ENCODE peak calls at places on chromosomes 3 and 15, in ten cellular contexts. One of them, this sample, is unnamed.

GRCh38 chr3:149777414-149778214 is 14.7 kb downstream of the ANKUB1 start:
- DNase-seq in GM18507: no peak
- DNase-seq in Kasumi-1: no peak
- DNase-seq in ACHN: no peak
- DNase-seq in skeletal muscle cell: no peak
- DNase-seq in HFF-Myc: no peak
- DNase-seq in H54: no peak
- DNase-seq in transverse colon: no peak
- DNase-seq in stimulated activated CD8-positive, alpha-beta memory T cell treated with anti-CD3 and anti-CD28 coated beads, Interleukin-4, amount 100 ng/mL, for 24 hours: no peak
- DNase-seq in activated CD4-positive, CD25-positive, alpha-beta regulatory T cell treated with anti-CD3 and anti-CD28 coated beads, Interleukin-2, amount 50 U/mL, for 72 hours: no peak
- DNase-seq in this sample: no peak

GRCh38 chr3:98240133-98240532 is 23.9 kb upstream of the OR5H6 start:
- DNase-seq in Kasumi-1: peak
- DNase-seq in activated CD4-positive, CD25-positive, alpha-beta regulatory T cell treated with anti-CD3 and anti-CD28 coated beads, Interleukin-2, amount 50 U/mL, for 72 hours: no peak
- DNase-seq in GM18507: no peak
- DNase-seq in HFF-Myc: no peak
- DNase-seq in skeletal muscle cell: no peak
- DNase-seq in ACHN: no peak
- DNase-seq in stimulated activated CD8-positive, alpha-beta memory T cell treated with anti-CD3 and anti-CD28 coated beads, Interleukin-4, amount 100 ng/mL, for 24 hours: no peak
- DNase-seq in transverse colon: no peak
- DNase-seq in H54: no peak
- DNase-seq in this sample: no peak

GRCh38 chr3:183698760-183699159 is 1.2 kb downstream of the YEATS2 start:
- DNase-seq in skeletal muscle cell: no peak
- DNase-seq in HFF-Myc: no peak
- DNase-seq in H54: peak
- DNase-seq in ACHN: peak
- DNase-seq in Kasumi-1: peak
- DNase-seq in stimulated activated CD8-positive, alpha-beta memory T cell treated with anti-CD3 and anti-CD28 coated beads, Interleukin-4, amount 100 ng/mL, for 24 hours: no peak
- DNase-seq in transverse colon: peak
- DNase-seq in activated CD4-positive, CD25-positive, alpha-beta regulatory T cell treated with anti-CD3 and anti-CD28 coated beads, Interleukin-2, amount 50 U/mL, for 72 hours: no peak
- DNase-seq in GM18507: no peak
- DNase-seq in this sample: peak

GRCh38 chr3:189588061-189588817 is 43.0 kb upstream of the TP63 start:
- DNase-seq in transverse colon: no peak
- DNase-seq in activated CD4-positive, CD25-positive, alpha-beta regulatory T cell treated with anti-CD3 and anti-CD28 coated beads, Interleukin-2, amount 50 U/mL, for 72 hours: no peak
- DNase-seq in GM18507: no peak
- DNase-seq in ACHN: no peak
- DNase-seq in skeletal muscle cell: peak
- DNase-seq in Kasumi-1: no peak
- DNase-seq in stimulated activated CD8-positive, alpha-beta memory T cell treated with anti-CD3 and anti-CD28 coated beads, Interleukin-4, amount 100 ng/mL, for 24 hours: no peak
- DNase-seq in H54: peak
- DNase-seq in HFF-Myc: no peak
- DNase-seq in this sample: no peak

GRCh38 chr3:179882322-179882721 is 154.4 kb downstream of the PEX5L start:
- DNase-seq in activated CD4-positive, CD25-positive, alpha-beta regulatory T cell treated with anti-CD3 and anti-CD28 coated beads, Interleukin-2, amount 50 U/mL, for 72 hours: no peak
- DNase-seq in H54: no peak
- DNase-seq in HFF-Myc: no peak
- DNase-seq in stimulated activated CD8-positive, alpha-beta memory T cell treated with anti-CD3 and anti-CD28 coated beads, Interleukin-4, amount 100 ng/mL, for 24 hours: no peak
- DNase-seq in GM18507: peak
- DNase-seq in ACHN: no peak
- DNase-seq in Kasumi-1: no peak
- DNase-seq in transverse colon: no peak
- DNase-seq in skeletal muscle cell: no peak
- DNase-seq in this sample: no peak

GRCh38 chr15:78979456-78980320 is 34.8 kb upstream of the CTSH start:
- DNase-seq in transverse colon: peak
- DNase-seq in stimulated activated CD8-positive, alpha-beta memory T cell treated with anti-CD3 and anti-CD28 coated beads, Interleukin-4, amount 100 ng/mL, for 24 hours: no peak
- DNase-seq in skeletal muscle cell: peak
- DNase-seq in H54: peak
- DNase-seq in activated CD4-positive, CD25-positive, alpha-beta regulatory T cell treated with anti-CD3 and anti-CD28 coated beads, Interleukin-2, amount 50 U/mL, for 72 hours: no peak
- DNase-seq in GM18507: no peak
- DNase-seq in HFF-Myc: peak
- DNase-seq in Kasumi-1: peak
- DNase-seq in ACHN: peak
- DNase-seq in this sample: no peak

GRCh38 chr3:132352556-132353143 is 35.4 kb downstream of the ACP3 start:
- DNase-seq in H54: peak
- DNase-seq in ACHN: peak
- DNase-seq in skeletal muscle cell: no peak
- DNase-seq in stimulated activated CD8-positive, alpha-beta memory T cell treated with anti-CD3 and anti-CD28 coated beads, Interleukin-4, amount 100 ng/mL, for 24 hours: peak
- DNase-seq in GM18507: peak
- DNase-seq in activated CD4-positive, CD25-positive, alpha-beta regulatory T cell treated with anti-CD3 and anti-CD28 coated beads, Interleukin-2, amount 50 U/mL, for 72 hours: peak
- DNase-seq in HFF-Myc: peak
- DNase-seq in transverse colon: peak
- DNase-seq in Kasumi-1: peak
- DNase-seq in this sample: peak

GRCh38 chr15:52509500-52510244 is 19.0 kb downstream of the MYO5A start:
- DNase-seq in Kasumi-1: no peak
- DNase-seq in skeletal muscle cell: no peak
- DNase-seq in H54: no peak
- DNase-seq in ACHN: no peak
- DNase-seq in stimulated activated CD8-positive, alpha-beta memory T cell treated with anti-CD3 and anti-CD28 coated beads, Interleukin-4, amount 100 ng/mL, for 24 hours: no peak
- DNase-seq in GM18507: no peak
- DNase-seq in transverse colon: no peak
- DNase-seq in HFF-Myc: no peak
- DNase-seq in activated CD4-positive, CD25-positive, alpha-beta regulatory T cell treated with anti-CD3 and anti-CD28 coated beads, Interleukin-2, amount 50 U/mL, for 72 hours: no peak
- DNase-seq in this sample: no peak

GRCh38 chr3:40574661-40575060 is 49.9 kb downstream of the ZNF621 start:
- DNase-seq in GM18507: no peak
- DNase-seq in ACHN: no peak
- DNase-seq in H54: no peak
- DNase-seq in Kasumi-1: no peak
- DNase-seq in activated CD4-positive, CD25-positive, alpha-beta regulatory T cell treated with anti-CD3 and anti-CD28 coated beads, Interleukin-2, amount 50 U/mL, for 72 hours: no peak
- DNase-seq in transverse colon: no peak
- DNase-seq in skeletal muscle cell: no peak
- DNase-seq in stimulated activated CD8-positive, alpha-beta memory T cell treated with anti-CD3 and anti-CD28 coated beads, Interleukin-4, amount 100 ng/mL, for 24 hours: no peak
- DNase-seq in HFF-Myc: no peak
- DNase-seq in this sample: no peak

GRCh38 chr3:154275965-154276364 is 48.3 kb downstream of the DHX36 start:
- DNase-seq in skeletal muscle cell: no peak
- DNase-seq in H54: no peak
- DNase-seq in GM18507: no peak
- DNase-seq in HFF-Myc: no peak
- DNase-seq in activated CD4-positive, CD25-positive, alpha-beta regulatory T cell treated with anti-CD3 and anti-CD28 coated beads, Interleukin-2, amount 50 U/mL, for 72 hours: no peak
- DNase-seq in transverse colon: no peak
- DNase-seq in Kasumi-1: no peak
- DNase-seq in stimulated activated CD8-positive, alpha-beta memory T cell treated with anti-CD3 and anti-CD28 coated beads, Interleukin-4, amount 100 ng/mL, for 24 hours: no peak
- DNase-seq in ACHN: no peak
- DNase-seq in this sample: no peak

GRCh38 chr15:22265961-22266360 is 185.6 kb downstream of the OR4M2 start:
- DNase-seq in GM18507: no peak
- DNase-seq in transverse colon: no peak
- DNase-seq in H54: no peak
- DNase-seq in stimulated activated CD8-positive, alpha-beta memory T cell treated with anti-CD3 and anti-CD28 coated beads, Interleukin-4, amount 100 ng/mL, for 24 hours: no peak
- DNase-seq in Kasumi-1: no peak
- DNase-seq in skeletal muscle cell: no peak
- DNase-seq in HFF-Myc: no peak
- DNase-seq in ACHN: no peak
- DNase-seq in activated CD4-positive, CD25-positive, alpha-beta regulatory T cell treated with anti-CD3 and anti-CD28 coated beads, Interleukin-2, amount 50 U/mL, for 72 hours: no peak
- DNase-seq in this sample: no peak

GRCh38 chr3:12979151-12979946 is 93.9 kb downstream of the IQSEC1 start:
- DNase-seq in stimulated activated CD8-positive, alpha-beta memory T cell treated with anti-CD3 and anti-CD28 coated beads, Interleukin-4, amount 100 ng/mL, for 24 hours: no peak
- DNase-seq in activated CD4-positive, CD25-positive, alpha-beta regulatory T cell treated with anti-CD3 and anti-CD28 coated beads, Interleukin-2, amount 50 U/mL, for 72 hours: no peak
- DNase-seq in GM18507: no peak
- DNase-seq in skeletal muscle cell: no peak
- DNase-seq in HFF-Myc: no peak
- DNase-seq in H54: no peak
- DNase-seq in transverse colon: no peak
- DNase-seq in Kasumi-1: no peak
- DNase-seq in ACHN: no peak
- DNase-seq in this sample: no peak

GRCh38 chr15:67511606-67512005 is 9.3 kb upstream of the C15orf61 start:
- DNase-seq in HFF-Myc: peak
- DNase-seq in transverse colon: no peak
- DNase-seq in Kasumi-1: no peak
- DNase-seq in activated CD4-positive, CD25-positive, alpha-beta regulatory T cell treated with anti-CD3 and anti-CD28 coated beads, Interleukin-2, amount 50 U/mL, for 72 hours: no peak
- DNase-seq in H54: no peak
- DNase-seq in skeletal muscle cell: no peak
- DNase-seq in GM18507: no peak
- DNase-seq in ACHN: no peak
- DNase-seq in stimulated activated CD8-positive, alpha-beta memory T cell treated with anti-CD3 and anti-CD28 coated beads, Interleukin-4, amount 100 ng/mL, for 24 hours: no peak
- DNase-seq in this sample: no peak

GRCh38 chr3:118269537-118270125 is 765.0 kb downstream of the IGSF11 start:
- DNase-seq in skeletal muscle cell: no peak
- DNase-seq in H54: no peak
- DNase-seq in transverse colon: no peak
- DNase-seq in GM18507: no peak
- DNase-seq in ACHN: no peak
- DNase-seq in stimulated activated CD8-positive, alpha-beta memory T cell treated with anti-CD3 and anti-CD28 coated beads, Interleukin-4, amount 100 ng/mL, for 24 hours: no peak
- DNase-seq in Kasumi-1: no peak
- DNase-seq in activated CD4-positive, CD25-positive, alpha-beta regulatory T cell treated with anti-CD3 and anti-CD28 coated beads, Interleukin-2, amount 50 U/mL, for 72 hours: no peak
- DNase-seq in HFF-Myc: no peak
- DNase-seq in this sample: no peak

GRCh38 chr15:60830479-60830878 is 351.5 kb upstream of the ICE2 start:
- DNase-seq in skeletal muscle cell: peak
- DNase-seq in transverse colon: no peak
- DNase-seq in H54: no peak
- DNase-seq in stimulated activated CD8-positive, alpha-beta memory T cell treated with anti-CD3 and anti-CD28 coated beads, Interleukin-4, amount 100 ng/mL, for 24 hours: no peak
- DNase-seq in GM18507: no peak
- DNase-seq in ACHN: no peak
- DNase-seq in Kasumi-1: no peak
- DNase-seq in activated CD4-positive, CD25-positive, alpha-beta regulatory T cell treated with anti-CD3 and anti-CD28 coated beads, Interleukin-2, amount 50 U/mL, for 72 hours: no peak
- DNase-seq in HFF-Myc: peak
- DNase-seq in this sample: no peak

GRCh38 chr15:85407421-85408269 is 27.2 kb downstream of the AKAP13 start:
- DNase-seq in GM18507: no peak
- DNase-seq in HFF-Myc: peak
- DNase-seq in ACHN: peak
- DNase-seq in stimulated activated CD8-positive, alpha-beta memory T cell treated with anti-CD3 and anti-CD28 coated beads, Interleukin-4, amount 100 ng/mL, for 24 hours: no peak
- DNase-seq in H54: peak
- DNase-seq in skeletal muscle cell: peak
- DNase-seq in activated CD4-positive, CD25-positive, alpha-beta regulatory T cell treated with anti-CD3 and anti-CD28 coated beads, Interleukin-2, amount 50 U/mL, for 72 hours: peak
- DNase-seq in Kasumi-1: no peak
- DNase-seq in transverse colon: no peak
- DNase-seq in this sample: no peak